ENCODE peak calls at places on chromosomes 2 and 18, in ten cellular contexts. L is RWPE1; D is heart right ventricle; N is BJ; P is WTC11; M is fibroblast of pulmonary artery; Y is foreskin fibroblast; K is CD8-positive, alpha-beta T cell; X is lower lobe of right lung; F is fibroblast of lung. A is an unnamed sample.

GRCh38 chr2:189181706-189182105 is 2.1 kb upstream of the COL5A2 start:
- DNase-seq in K (no peak), D (no peak), X (no peak), N (no peak), F (no peak), Y (no peak), L (no peak), P (no peak), M (no peak), A (no peak)

GRCh38 chr18:10386049-10386448 is 68.4 kb upstream of the APCDD1 start:
- DNase-seq in D (no peak), X (no peak), F (no peak), L (no peak), N (no peak), Y (no peak), M (no peak), P (no peak), K (no peak), A (no peak)

GRCh38 chr2:62919041-62919440 is 131.6 kb upstream of the OTX1 start:
- DNase-seq in L (no peak), M (no peak), K (no peak), N (no peak), D (no peak), Y (no peak), X (no peak), P (no peak), F (no peak), A (no peak)

GRCh38 chr2:231957913-231958763 is 3.4 kb upstream of the DIS3L2 start:
- DNase-seq in P (no peak), M (no peak), Y (no peak), L (no peak), D (no peak), N (no peak), X (no peak), F (no peak), K (no peak), A (no peak)

GRCh38 chr2:43051316-43051715 is 175.1 kb downstream of the ZFP36L2 start:
- DNase-seq in M (peak), D (no peak), P (no peak), F (peak), N (no peak), K (peak), Y (no peak), L (peak), X (no peak), A (no peak)

GRCh38 chr2:218130822-218131221 is 5.0 kb downstream of the CXCR2 start:
- DNase-seq in M (no peak), K (no peak), D (no peak), Y (no peak), L (no peak), X (no peak), P (no peak), N (no peak), F (no peak), A (no peak)

GRCh38 chr2:1745171-1746023 is 1.1 kb upstream of the PXDN start:
- DNase-seq in P (peak), Y (no peak), K (no peak), M (no peak), X (no peak), N (no peak), D (no peak), L (no peak), F (no peak), A (no peak)

GRCh38 chr2:236236559-236237450 is 27.4 kb downstream of the ASB18 start:
- DNase-seq in Y (no peak), N (no peak), X (no peak), F (no peak), L (no peak), P (no peak), K (no peak), D (no peak), M (no peak), A (no peak)

GRCh38 chr2:188399159-188399558 is 107.5 kb downstream of the GULP1 start:
- DNase-seq in M (peak), D (no peak), K (no peak), P (no peak), N (no peak), L (no peak), F (peak), X (no peak), Y (peak), A (no peak)

GRCh38 chr2:24360050-24360962 is at the start of gene ITSN2:
- DNase-seq in K (peak), D (peak), N (no peak), Y (peak), F (peak), X (peak), P (peak), L (peak), M (peak), A (peak)

GRCh38 chr2:16438571-16439294 is 226.9 kb downstream of the CYRIA start:
- DNase-seq in D (no peak), X (no peak), Y (no peak), K (no peak), F (no peak), L (no peak), N (no peak), P (no peak), M (no peak), A (no peak)

GRCh38 chr2:158629116-158629515 is 166.0 kb upstream of the DAPL1 start:
- DNase-seq in N (no peak), M (no peak), P (no peak), X (no peak), Y (no peak), F (no peak), L (no peak), D (no peak), K (no peak), A (no peak)

GRCh38 chr2:128162266-128162665 is 71.3 kb downstream of the UGGT1 start:
- DNase-seq in F (peak), N (no peak), X (peak), P (no peak), M (no peak), D (no peak), Y (no peak), L (no peak), K (no peak), A (no peak)

GRCh38 chr18:44061438-44061837 is 619.2 kb upstream of the SETBP1 start:
- DNase-seq in F (no peak), K (no peak), Y (no peak), L (no peak), D (no peak), N (no peak), M (no peak), X (no peak), P (no peak), A (no peak)

GRCh38 chr2:61855178-61855523 is 1.3 kb upstream of the FAM161A start:
- DNase-seq in Y (no peak), P (peak), X (no peak), F (no peak), K (no peak), M (peak), N (no peak), L (no peak), D (no peak), A (no peak)

GRCh38 chr2:158967114-158967730 is 1.2 kb upstream of the TANC1 start:
- DNase-seq in F (no peak), Y (no peak), P (no peak), K (no peak), N (no peak), X (no peak), M (no peak), L (no peak), D (no peak), A (no peak)

GRCh38 chr2:109722026-109722425 is 72.1 kb upstream of the RGPD5 start:
- DNase-seq in M (no peak), L (no peak), D (peak), F (no peak), X (peak), P (no peak), K (peak), N (no peak), Y (no peak), A (no peak)

GRCh38 chr2:69911985-69912563 is 2.8 kb upstream of the MXD1 start:
- DNase-seq in D (peak), M (peak), F (peak), P (no peak), N (no peak), K (no peak), Y (peak), X (no peak), L (peak), A (no peak)

GRCh38 chr2:66574701-66575624 is 140.0 kb downstream of the MEIS1 start:
- DNase-seq in K (no peak), N (no peak), Y (peak), M (peak), P (peak), D (peak), X (no peak), L (peak), F (peak), A (no peak)

GRCh38 chr2:198641161-198641560 is 816.6 kb downstream of the SATB2 start:
- DNase-seq in K (no peak), M (no peak), F (peak), Y (no peak), L (no peak), P (no peak), X (no peak), D (no peak), N (peak), A (no peak)

GRCh38 chr18:35971661-35972196 is 750 bp upstream of the RMP24 start:
- DNase-seq in N (no peak), M (no peak), Y (no peak), P (no peak), D (no peak), F (no peak), K (no peak), L (no peak), X (no peak), A (no peak)

GRCh38 chr18:46712406-46712805 is 44.4 kb downstream of the ST8SIA5 start:
- DNase-seq in N (peak), M (peak), X (no peak), L (no peak), Y (peak), P (no peak), D (peak), K (no peak), F (peak), A (no peak)

GRCh38 chr2:241413929-241414580 is 58.0 kb downstream of the FARP2 start:
- DNase-seq in P (no peak), L (no peak), X (no peak), Y (no peak), M (no peak), K (no peak), D (no peak), F (peak), N (no peak), A (no peak)

GRCh38 chr2:241157841-241158545 is 7.7 kb downstream of the PPP1R7 start:
- DNase-seq in K (no peak), F (no peak), D (no peak), N (no peak), M (peak), Y (peak), L (no peak), X (no peak), P (no peak), A (no peak)

GRCh38 chr2:8563814-8564474 is 117.9 kb upstream of the ID2 start:
- DNase-seq in L (no peak), D (no peak), Y (no peak), K (peak), X (no peak), P (no peak), M (no peak), N (no peak), F (no peak), A (no peak)

GRCh38 chr2:176642074-176642473 is 372.8 kb downstream of the MTX2 start:
- DNase-seq in X (no peak), N (peak), P (no peak), L (peak), D (no peak), M (no peak), F (peak), Y (peak), K (no peak), A (no peak)

GRCh38 chr2:65483763-65484162 is 51.4 kb upstream of the SPRED2 start:
- DNase-seq in K (no peak), X (no peak), P (no peak), Y (no peak), L (no peak), M (peak), D (no peak), N (no peak), F (no peak), A (no peak)

GRCh38 chr18:9734189-9734588 is 26.1 kb downstream of the RAB31 start:
- DNase-seq in X (no peak), P (no peak), K (peak), Y (no peak), L (peak), M (no peak), D (no peak), F (no peak), N (no peak), A (no peak)

GRCh38 chr18:21703241-21703820 is 1.2 kb downstream of the ABHD3 start:
- DNase-seq in M (no peak), F (peak), P (peak), K (no peak), D (no peak), Y (no peak), L (peak), N (no peak), X (no peak), A (no peak)

GRCh38 chr18:74795766-74796165 is 198.1 kb downstream of the ZNF407 start:
- DNase-seq in L (no peak), X (no peak), M (no peak), F (no peak), D (no peak), K (no peak), N (no peak), Y (no peak), P (no peak), A (no peak)

GRCh38 chr2:83273322-83273721 is 1185.8 kb downstream of the SUCLG1 start:
- DNase-seq in N (no peak), D (no peak), M (no peak), K (no peak), X (no peak), L (no peak), P (no peak), Y (no peak), F (no peak), A (no peak)

GRCh38 chr2:112584134-112584890 is at the start of gene CHCHD5:
- DNase-seq in L (peak), N (peak), F (peak), D (peak), X (peak), Y (peak), M (peak), P (peak), K (peak), A (peak)
- TF ChIP-seq CTCF in L (no peak), N (peak), F (no peak), D (no peak), X (peak), Y (no peak), M (no peak), P (no peak), K (no peak), A (no peak)

DNA sequence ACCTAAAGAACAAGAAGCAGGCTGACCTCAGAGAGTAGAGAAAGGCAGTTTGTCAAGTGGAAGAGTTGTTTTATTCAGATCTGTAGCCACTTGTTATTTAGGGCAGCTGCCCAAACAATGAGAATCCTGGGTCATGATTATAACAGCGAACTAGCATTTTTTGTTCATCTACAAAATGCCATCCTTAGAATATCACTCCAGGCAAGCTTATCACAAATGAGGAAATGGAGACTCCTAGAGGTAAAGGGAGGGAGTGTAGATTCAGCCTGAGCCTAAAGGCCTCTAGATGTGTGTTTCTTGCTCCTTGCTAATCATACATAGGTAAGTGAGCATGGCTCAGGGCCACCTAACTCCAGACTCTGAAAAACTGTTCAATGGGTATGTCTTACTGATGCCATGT is 126.1 kb downstream of the HNMT start:
- DNase-seq in Y (peak), D (no peak), M (peak), N (no peak), K (no peak), L (peak), F (peak), P (no peak), X (no peak), A (no peak)
- TF ChIP-seq CTCF in Y (peak), D (no peak), M (peak), N (peak), K (no peak), L (no peak), F (peak), P (peak), X (peak), A (peak)

DNA sequence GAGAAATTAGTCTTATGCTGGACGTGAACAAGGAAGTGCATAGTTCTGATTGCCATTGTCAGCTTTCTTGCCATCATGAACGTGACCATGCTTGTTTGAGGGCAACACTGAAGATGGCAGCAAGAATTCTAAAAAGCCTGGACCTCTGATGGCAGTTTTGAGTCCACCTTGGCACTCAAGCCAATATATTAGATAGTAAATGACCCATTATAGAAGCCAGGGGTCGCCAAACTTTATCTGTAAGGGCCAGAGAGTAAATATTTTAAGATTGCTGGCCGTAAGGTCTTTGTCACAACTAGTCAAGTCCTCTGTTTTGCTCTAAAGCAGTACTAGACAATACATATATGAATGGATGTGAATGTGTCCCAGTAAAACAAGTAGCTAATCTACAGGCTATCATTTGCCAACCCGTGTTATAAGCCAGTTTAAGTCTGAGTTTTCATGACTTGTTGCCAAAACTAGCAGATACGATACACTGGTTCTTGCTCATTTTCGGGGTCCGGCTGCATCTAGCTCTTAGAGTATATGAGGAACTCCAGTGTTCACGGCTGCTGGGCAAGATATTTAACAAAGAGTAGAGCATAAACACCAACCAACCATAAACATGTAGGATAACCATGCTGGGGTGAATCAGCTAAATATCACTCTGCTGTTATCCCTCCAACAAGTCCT is 73.1 kb upstream of the PELI1 start:
- DNase-seq in F (no peak), X (no peak), P (no peak), M (no peak), L (no peak), D (no peak), N (no peak), K (no peak), Y (no peak), A (no peak)
- TF ChIP-seq CTCF in F (no peak), X (no peak), P (peak), M (no peak), L (no peak), D (no peak), N (no peak), K (no peak), Y (no peak), A (no peak)

DNA sequence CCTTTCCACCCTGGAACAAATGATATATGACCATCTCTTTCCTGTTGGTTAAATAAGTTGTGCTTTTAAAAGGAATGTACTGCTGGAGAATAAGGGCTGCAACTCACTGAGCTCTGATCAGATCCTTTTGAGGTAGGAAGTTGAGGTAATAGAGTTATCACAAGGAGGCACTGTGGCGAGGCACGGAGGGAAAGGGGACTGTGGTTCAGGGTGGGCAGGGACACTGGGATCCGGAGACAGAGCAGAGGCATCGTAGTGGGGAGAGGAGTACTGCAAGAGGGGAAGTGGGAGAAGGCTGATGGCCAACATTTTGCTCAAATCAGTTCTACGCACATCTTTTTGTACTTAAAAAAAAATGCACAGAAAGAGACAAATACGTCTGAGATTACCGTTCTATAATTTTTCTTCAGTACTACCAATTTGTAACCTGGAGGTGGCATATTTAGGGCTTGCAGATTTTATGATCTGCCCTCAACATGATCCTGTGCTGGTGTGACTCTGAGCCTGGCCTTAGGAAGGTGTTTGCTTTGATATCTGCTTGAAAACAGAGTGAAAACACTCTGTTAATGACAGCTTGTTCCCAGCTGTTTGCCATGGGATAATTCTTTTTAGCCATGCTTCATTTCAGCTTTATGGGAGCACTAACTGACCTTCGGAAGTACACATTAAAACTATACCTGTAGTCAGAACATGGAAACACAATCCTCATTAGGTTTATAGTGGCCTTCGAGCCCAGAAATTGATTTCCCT is 168.1 kb downstream of the KCNE4 start:
- DNase-seq in Y (no peak), F (no peak), M (no peak), P (no peak), L (no peak), X (no peak), D (no peak), K (no peak), N (no peak), A (no peak)
- TF ChIP-seq CTCF in Y (no peak), F (no peak), M (no peak), P (no peak), L (no peak), X (no peak), D (no peak), K (no peak), N (no peak), A (no peak)

GRCh38 chr2:11028407-11028916 is 116.7 kb downstream of the KCNF1 start:
- DNase-seq in P (no peak), N (no peak), X (no peak), Y (no peak), D (no peak), K (peak), L (no peak), F (no peak), M (no peak), A (no peak)
- TF ChIP-seq CTCF in P (no peak), N (no peak), X (no peak), Y (no peak), D (no peak), K (no peak), L (no peak), F (no peak), M (no peak), A (no peak)

GRCh38 chr2:216216951-216217903 is 108.1 kb downstream of the XRCC5 start:
- DNase-seq in M (peak), L (peak), Y (peak), X (no peak), N (peak), F (peak), P (no peak), D (no peak), K (no peak), A (no peak)

GRCh38 chr2:216217904-216218260 is 108.7 kb downstream of the XRCC5 start:
- DNase-seq in F (no peak), M (no peak), D (no peak), K (no peak), P (no peak), N (no peak), Y (no peak), X (no peak), L (no peak), A (peak)

GRCh38 chr2:216214768-216215167 is 105.6 kb downstream of the XRCC5 start:
- DNase-seq in X (no peak), P (no peak), N (no peak), L (no peak), D (no peak), Y (no peak), F (no peak), M (no peak), K (no peak), A (no peak)

GRCh38 chr2:216219866-216220265 is 110.7 kb downstream of the XRCC5 start:
- DNase-seq in Y (no peak), L (no peak), F (no peak), D (no peak), M (no peak), X (no peak), N (no peak), K (no peak), P (no peak), A (no peak)

GRCh38 chr2:216215991-216216390 is 106.8 kb downstream of the XRCC5 start:
- DNase-seq in F (peak), M (peak), X (no peak), K (no peak), N (no peak), D (no peak), L (peak), Y (no peak), P (no peak), A (no peak)
- TF ChIP-seq CTCF in F (peak), M (peak), X (peak), K (no peak), N (peak), D (no peak), L (no peak), Y (peak), P (peak), A (peak)

DNA sequence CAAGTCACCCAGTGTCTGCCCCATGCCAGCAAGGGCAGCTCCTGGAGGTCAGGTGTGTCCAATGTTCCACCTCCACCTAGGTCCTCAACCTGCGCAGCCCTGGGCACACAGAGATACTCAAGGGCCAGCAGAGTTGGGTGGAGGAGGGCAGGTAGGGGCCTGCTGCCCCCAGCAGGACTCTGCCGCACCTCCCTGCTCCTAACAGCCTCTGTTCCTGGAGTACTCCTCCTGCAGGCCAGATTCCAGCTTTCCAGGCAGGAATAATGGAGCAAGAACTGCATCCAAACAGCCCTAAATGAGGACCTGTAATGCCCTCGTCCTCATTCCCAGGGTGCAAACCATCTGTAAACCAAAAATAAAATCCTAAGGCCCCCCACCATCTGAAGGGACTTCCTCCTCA is 44.4 kb upstream of the ACAA2 start:
- DNase-seq in Y (no peak), D (no peak), M (peak), X (no peak), P (no peak), F (no peak), N (no peak), L (no peak), K (no peak), A (no peak)
- TF ChIP-seq CTCF in Y (peak), D (no peak), M (peak), X (no peak), P (no peak), F (no peak), N (no peak), L (no peak), K (no peak), A (no peak)